ENCODE peak calls at places on chromosome 19, in eight cellular contexts. O is left lung, J is transverse colon, I is neural crest cell, C is epithelial cell of esophagus, U is cardiac fibroblast, E is foreskin fibroblast, T is nephron progenitor cell. W is an unnamed sample.

GRCh38 chr19:32691291-32691951 is at the start of gene NUDT19:
- DNase-seq in J (peak), C (peak), U (peak), T (peak), E (peak), O (peak), I (peak), W (peak)

GRCh38 chr19:33554391-33554790 is 32.8 kb upstream of the PEPD start:
- DNase-seq in I (no peak), O (no peak), U (no peak), T (no peak), C (no peak), E (no peak), J (no peak), W (no peak)

GRCh38 chr19:16326401-16327130 is 1.9 kb downstream of the KLF2 start:
- DNase-seq in C (no peak), T (peak), I (no peak), J (peak), E (no peak), O (no peak), U (peak), W (no peak)

GRCh38 chr19:4010808-4011110 is 3.2 kb downstream of the PIAS4 start:
- DNase-seq in U (no peak), T (no peak), I (no peak), E (no peak), O (no peak), J (no peak), C (no peak), W (no peak)

GRCh38 chr19:41919948-41920712 is 8.1 kb downstream of the ERFL start:
- DNase-seq in C (peak), J (no peak), I (no peak), T (no peak), U (no peak), O (no peak), E (no peak), W (no peak)

GRCh38 chr19:16444273-16444597 is 27.5 kb downstream of the EPS15L1 start:
- DNase-seq in E (no peak), J (no peak), I (no peak), U (no peak), O (no peak), T (no peak), C (no peak), W (no peak)

GRCh38 chr19:44757735-44758505 is 9.4 kb downstream of the BCL3 start:
- DNase-seq in O (peak), E (peak), T (peak), J (peak), U (peak), C (no peak), I (peak), W (peak)

GRCh38 chr19:18254546-18255500 is 19.4 kb downstream of the IQCN start:
- DNase-seq in J (peak), E (no peak), O (no peak), C (no peak), I (no peak), U (peak), T (no peak), W (no peak)

GRCh38 chr19:53596056-53596455 is 35.7 kb upstream of the DPRX start:
- DNase-seq in J (no peak), O (no peak), E (no peak), T (no peak), I (no peak), U (no peak), C (no peak), W (no peak)

GRCh38 chr19:17138937-17139598 is 63.5 kb downstream of the MYO9B start:
- DNase-seq in T (no peak), E (no peak), C (no peak), J (no peak), U (no peak), I (no peak), O (peak), W (no peak)

GRCh38 chr19:38708413-38709024 is 35.8 kb downstream of the CAPN12 start:
- DNase-seq in U (no peak), J (no peak), O (no peak), E (no peak), T (no peak), C (no peak), I (no peak), W (no peak)

GRCh38 chr19:37251308-37252229 is 33.6 kb downstream of the ZNF383 start:
- DNase-seq in E (peak), I (no peak), T (no peak), O (peak), U (peak), C (peak), J (peak), W (peak)

GRCh38 chr19:38017504-38018150 is 110.6 kb downstream of the SIPA1L3 start:
- DNase-seq in E (no peak), O (no peak), T (no peak), C (no peak), U (no peak), I (no peak), J (no peak), W (no peak)

GRCh38 chr19:34313188-34313587 is 51.8 kb upstream of the GPI start:
- DNase-seq in U (peak), I (no peak), C (peak), E (peak), O (no peak), T (no peak), J (peak), W (peak)

GRCh38 chr19:56108447-56109195 is 12.5 kb downstream of the ZNF787 start:
- DNase-seq in O (no peak), C (peak), U (peak), T (no peak), I (no peak), E (no peak), J (no peak), W (no peak)

GRCh38 chr19:48629599-48630288 is 7.4 kb downstream of the DBP start:
- DNase-seq in O (no peak), E (no peak), T (peak), C (peak), I (no peak), J (peak), U (no peak), W (no peak)

GRCh38 chr19:19539738-19540703 is 2.0 kb downstream of the CILP2 start:
- DNase-seq in J (peak), C (peak), U (peak), E (peak), T (peak), I (no peak), O (peak), W (no peak)

GRCh38 chr19:42409477-42409876 is 17.7 kb downstream of the LIPE start:
- DNase-seq in C (no peak), U (no peak), T (no peak), I (no peak), O (no peak), J (no peak), E (no peak), W (no peak)

GRCh38 chr19:35986664-35987570 is 8.1 kb upstream of the SDHAF1 start:
- DNase-seq in I (no peak), O (peak), U (no peak), E (no peak), C (no peak), T (peak), J (peak), W (no peak)

GRCh38 chr19:50657222-50657669 is 8.0 kb downstream of the C19orf81 start:
- DNase-seq in J (no peak), E (no peak), U (no peak), I (no peak), O (no peak), C (no peak), T (no peak), W (no peak)

GRCh38 chr19:45275370-45275971 is 24.4 kb downstream of the MARK4 start:
- DNase-seq in E (no peak), O (no peak), I (no peak), U (no peak), T (no peak), C (no peak), J (no peak), W (no peak)

GRCh38 chr19:23799321-23799720 is 40.6 kb upstream of the ZNF681 start:
- DNase-seq in C (no peak), U (no peak), E (no peak), J (no peak), T (no peak), O (no peak), I (no peak), W (no peak)

GRCh38 chr19:58097349-58097748 is 682 bp downstream of the ZSCAN18 start:
- DNase-seq in U (no peak), O (no peak), C (no peak), T (no peak), I (no peak), J (no peak), E (no peak), W (no peak)

GRCh38 chr19:56114051-56114694 is 6.9 kb downstream of the ZNF787 start:
- DNase-seq in C (no peak), E (no peak), J (no peak), I (no peak), U (no peak), T (no peak), O (no peak), W (no peak)

GRCh38 chr19:2736550-2737190 is 3.1 kb downstream of the SLC39A3 start:
- DNase-seq in U (no peak), C (no peak), T (no peak), J (no peak), I (no peak), O (no peak), E (no peak), W (no peak)

GRCh38 chr19:53992815-53993214 is 1.4 kb downstream of the CACNG6 start:
- DNase-seq in J (no peak), T (no peak), U (no peak), E (no peak), O (no peak), C (no peak), I (no peak), W (no peak)

GRCh38 chr19:38869836-38870607 is 8.1 kb downstream of the RINL start:
- DNase-seq in J (peak), I (peak), O (peak), E (peak), U (peak), T (peak), C (peak), W (peak)

GRCh38 chr19:48216933-48217332 is 38.8 kb downstream of the CARD8 start:
- DNase-seq in O (no peak), U (no peak), T (no peak), C (no peak), I (no peak), J (no peak), E (no peak), W (no peak)

GRCh38 chr19:28632357-28633076 is 580.4 kb downstream of the UQCRFS1 start:
- DNase-seq in U (no peak), E (no peak), I (no peak), T (no peak), C (no peak), O (no peak), J (no peak), W (no peak)

GRCh38 chr19:28634837-28635236 is 578.1 kb downstream of the UQCRFS1 start:
- DNase-seq in T (no peak), I (no peak), O (no peak), U (no peak), C (no peak), E (no peak), J (no peak), W (no peak)

GRCh38 chr19:28631931-28632330 is 581.0 kb downstream of the UQCRFS1 start:
- DNase-seq in J (no peak), O (no peak), T (no peak), E (no peak), I (no peak), C (no peak), U (no peak), W (no peak)

GRCh38 chr19:28634031-28634328 is 579.0 kb downstream of the UQCRFS1 start:
- DNase-seq in C (no peak), E (no peak), J (no peak), U (no peak), O (no peak), I (no peak), T (no peak), W (no peak)

DNA sequence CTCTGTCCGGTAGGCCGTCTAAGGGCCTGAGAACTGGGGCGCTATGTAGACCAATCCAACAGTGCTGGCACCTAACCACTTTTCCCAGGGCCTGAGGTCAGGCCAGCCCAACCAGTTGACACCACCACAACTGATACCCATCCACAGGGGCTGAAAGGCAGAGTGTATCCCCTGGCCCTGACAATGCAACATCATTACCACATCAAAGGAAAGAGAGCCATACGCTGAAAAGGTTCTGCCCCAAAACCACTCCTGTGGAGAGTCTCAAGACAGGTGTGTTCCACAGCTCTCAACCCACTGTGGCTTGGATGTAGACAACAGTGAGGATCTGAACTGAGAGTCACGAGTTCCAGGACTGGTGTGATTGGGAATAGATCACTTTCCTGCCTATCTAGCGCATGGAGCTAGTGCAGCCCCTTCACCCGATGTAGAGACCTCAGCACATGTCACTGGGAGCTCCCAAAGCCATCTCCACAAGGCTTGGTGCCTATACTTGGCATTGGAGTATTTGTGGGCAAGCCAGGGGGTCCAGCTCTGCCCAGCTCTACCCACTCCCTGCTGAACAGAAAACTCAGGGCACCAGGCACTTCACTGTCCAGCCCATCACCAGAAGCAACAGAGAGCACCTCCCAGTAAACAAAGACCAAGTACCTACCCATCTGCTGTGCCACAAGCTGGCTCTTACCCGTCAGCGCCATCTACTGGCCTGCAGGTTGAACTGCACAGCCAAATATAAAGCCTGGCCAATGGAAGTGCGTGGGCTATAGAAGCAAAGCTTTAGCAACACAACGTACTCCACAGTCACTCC is 579.5 kb downstream of the UQCRFS1 start:
- DNase-seq in E (peak), C (peak), I (peak), J (peak), U (peak), O (peak), T (peak), W (peak)
- TF ChIP-seq CTCF in E (peak), C (peak), I (peak), J (peak), U (peak), O (peak), T (peak), W (peak)

DNA sequence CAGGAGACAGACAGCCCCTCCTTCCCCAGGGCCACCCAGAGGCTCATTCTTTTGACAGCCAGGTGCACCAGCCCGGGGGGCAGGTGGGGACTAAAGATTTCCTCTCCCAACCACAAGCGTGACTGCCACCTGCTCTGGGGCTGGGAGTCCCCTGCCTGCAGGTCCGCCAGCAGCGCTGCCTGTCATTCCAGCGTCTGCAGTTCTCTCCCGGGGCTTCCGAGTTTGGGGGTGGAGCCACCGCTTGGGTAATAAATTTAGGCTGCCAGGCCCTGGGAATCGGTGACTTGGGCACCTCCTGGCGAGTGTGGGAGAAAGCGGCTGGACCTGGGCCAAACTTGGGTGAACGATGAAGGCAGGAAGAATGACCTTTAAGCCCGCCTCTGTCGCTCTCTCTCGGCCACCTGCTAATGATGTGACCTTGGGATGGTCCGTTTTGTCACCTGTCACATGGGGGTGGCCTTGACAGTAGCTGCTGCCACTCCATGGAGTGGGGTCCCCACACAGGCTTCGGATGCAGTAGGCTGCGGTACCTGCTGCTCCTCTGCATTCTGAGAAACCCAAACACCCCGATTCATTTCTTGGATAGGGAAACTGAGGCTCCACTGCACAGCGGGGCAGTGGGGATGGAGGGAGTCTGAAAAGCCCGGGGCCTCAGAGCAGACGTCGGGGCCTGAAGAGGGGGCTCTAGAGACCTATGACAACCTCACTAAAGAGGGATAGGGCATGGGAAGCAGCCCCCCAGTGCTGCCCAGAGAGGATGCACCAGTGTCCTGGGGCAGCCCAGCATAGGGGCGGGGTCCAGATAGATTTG is 12.8 kb downstream of the FUT6 start:
- DNase-seq in I (peak), E (peak), J (peak), C (peak), T (peak), O (peak), U (peak), W (no peak)
- TF ChIP-seq CTCF in I (no peak), E (no peak), J (no peak), C (peak), T (peak), O (no peak), U (peak), W (no peak)

GRCh38 chr19:10766681-10767201 is 48.9 kb downstream of the DNM2 start:
- DNase-seq in C (no peak), O (no peak), J (no peak), T (no peak), I (no peak), E (peak), U (peak), W (peak)

GRCh38 chr19:10767726-10768125 is 49.8 kb downstream of the DNM2 start:
- DNase-seq in T (no peak), U (no peak), I (no peak), C (no peak), O (no peak), E (no peak), J (no peak), W (no peak)

GRCh38 chr19:10768936-10769335 is 51.1 kb downstream of the DNM2 start:
- DNase-seq in E (no peak), J (no peak), U (no peak), C (no peak), O (no peak), I (no peak), T (no peak), W (no peak)

GRCh38 chr19:10768369-10768768 is 50.5 kb downstream of the DNM2 start:
- DNase-seq in U (no peak), O (no peak), C (no peak), J (no peak), T (no peak), I (no peak), E (no peak), W (no peak)

DNA sequence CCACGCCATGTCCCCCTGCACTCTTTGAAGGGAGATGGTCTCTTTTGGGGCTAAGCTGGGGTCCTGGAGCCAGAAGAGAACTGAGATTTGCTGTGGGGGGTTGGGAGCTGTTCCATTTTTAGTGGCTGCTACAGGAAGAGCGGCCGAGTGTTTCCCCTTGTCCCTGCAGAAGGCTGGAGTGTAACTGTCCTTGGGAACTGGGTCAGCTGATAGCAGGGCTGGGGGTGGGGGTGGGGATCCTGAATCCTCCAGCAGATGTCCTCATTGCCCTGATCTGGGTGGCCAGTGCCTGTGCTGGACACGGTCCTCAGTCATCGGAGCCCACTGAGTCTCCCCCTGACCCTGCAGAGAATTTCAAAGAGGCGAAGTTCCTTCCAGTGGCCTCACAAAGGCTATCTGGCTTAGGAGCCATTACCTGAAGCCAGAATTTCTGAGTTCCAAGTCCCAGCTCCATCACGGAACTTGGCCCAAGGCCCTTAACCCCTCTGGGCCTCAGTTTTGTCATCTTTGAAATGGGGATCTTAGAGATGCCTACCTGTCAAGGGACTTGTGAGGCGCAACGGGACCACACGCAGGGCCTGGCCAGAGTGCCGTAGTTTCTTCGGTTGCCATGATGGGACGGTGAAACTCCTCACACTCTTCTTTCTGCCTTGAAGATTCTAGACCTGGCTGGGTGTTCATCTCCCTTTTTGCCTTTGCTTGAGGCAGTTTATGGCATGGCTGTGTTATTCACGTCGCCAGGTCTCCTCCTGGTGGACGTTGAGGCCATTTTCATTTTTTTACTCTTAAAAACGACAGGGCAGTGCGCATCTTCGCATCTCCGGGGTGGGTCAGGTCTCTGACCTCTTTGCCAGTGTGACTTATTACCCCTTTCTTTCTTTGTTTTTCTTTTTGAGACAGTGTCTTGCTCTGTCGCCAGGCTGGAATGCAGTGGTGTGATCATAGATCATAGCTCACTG is 51.9 kb downstream of the DNM2 start:
- DNase-seq in C (peak), J (peak), T (peak), E (peak), I (no peak), U (peak), O (no peak), W (peak)
- TF ChIP-seq CTCF in C (no peak), J (peak), T (no peak), E (peak), I (peak), U (peak), O (no peak), W (peak)

GRCh38 chr19:13860679-13861391 is 16.1 kb upstream of the NANOS3 start:
- DNase-seq in E (no peak), T (no peak), C (no peak), U (no peak), I (no peak), O (no peak), J (no peak), W (no peak)

GRCh38 chr19:13856530-13856929 is 20.4 kb upstream of the NANOS3 start:
- DNase-seq in O (no peak), T (no peak), J (no peak), U (no peak), I (no peak), E (no peak), C (no peak), W (no peak)

GRCh38 chr19:13861714-13862531 is 15.0 kb upstream of the NANOS3 start:
- DNase-seq in I (peak), U (peak), C (peak), T (peak), O (peak), J (peak), E (peak), W (peak)

GRCh38 chr19:13861392-13861713 is 15.6 kb upstream of the NANOS3 start:
- DNase-seq in E (no peak), I (no peak), O (no peak), T (no peak), U (peak), J (no peak), C (no peak), W (no peak)

DNA sequence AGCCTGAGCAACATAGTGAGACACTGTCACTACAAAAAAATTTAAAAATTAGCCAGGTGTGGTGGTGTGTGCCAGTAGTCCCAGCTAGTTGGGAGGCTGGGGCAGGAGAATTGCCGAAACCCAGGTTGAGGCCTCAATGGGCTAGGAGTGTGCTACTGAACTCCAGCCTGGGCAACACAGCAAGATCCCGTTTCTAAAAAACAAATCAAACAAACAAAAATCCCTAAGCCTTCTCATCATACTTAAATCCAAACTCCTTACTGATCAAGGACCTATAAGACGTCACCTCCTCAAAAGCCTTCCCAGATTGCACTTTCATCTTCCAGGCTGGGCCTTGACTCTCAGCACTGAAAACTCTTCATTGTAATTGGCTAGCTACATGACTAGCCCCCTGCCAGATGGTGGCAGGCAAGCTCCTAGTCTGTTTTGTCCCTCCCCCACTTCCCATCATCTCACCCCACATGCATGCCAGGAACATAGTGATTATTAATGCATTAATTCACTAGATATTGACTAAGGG is 17.5 kb upstream of the NANOS3 start:
- DNase-seq in O (no peak), E (no peak), I (no peak), T (no peak), J (no peak), C (peak), U (peak), W (peak)
- TF ChIP-seq CTCF in O (no peak), E (no peak), I (no peak), T (no peak), J (no peak), C (no peak), U (no peak), W (peak)

W was measured in HFFc6.